ENCODE peak calls at places on chromosomes 6 and 20, in four cellular contexts. W is NCI-H1092, X is AG04450, J is globus pallidus. O is an unnamed sample.

GRCh38 chr6:89044988-89045387 is 35.6 kb upstream of the PNRC1 start:
- DNase-seq in J (peak), W (no peak), X (no peak), O (no peak)

GRCh38 chr6:167795874-167796667 is 30.6 kb upstream of the AFDN start:
- DNase-seq in X (no peak), J (peak), W (no peak), O (no peak)

GRCh38 chr6:85574932-85575598 is 18.6 kb downstream of the SNX14 start:
- DNase-seq in J (no peak), W (no peak), X (no peak), O (no peak)

GRCh38 chr6:135117413-135117968 is 62.9 kb upstream of the HBS1L start:
- DNase-seq in J (no peak), W (no peak), X (no peak), O (no peak)

GRCh38 chr6:129863664-129864063 is 2.5 kb upstream of the TMEM244 start:
- DNase-seq in W (no peak), J (no peak), X (peak), O (no peak)

GRCh38 chr6:884570-884969 is 191.6 kb upstream of the EXOC2 start:
- DNase-seq in X (no peak), J (no peak), W (no peak), O (no peak)

GRCh38 chr6:3230275-3231212 is 3.1 kb upstream of the TUBB2B start:
- DNase-seq in X (no peak), W (peak), J (peak), O (peak)

GRCh38 chr6:31585531-31585930 is 546 bp upstream of the LST1 start:
- DNase-seq in J (no peak), W (no peak), X (no peak), O (no peak)

GRCh38 chr6:147950623-147950987 is 392.0 kb upstream of the SASH1 start:
- DNase-seq in W (no peak), X (no peak), J (no peak), O (no peak)

GRCh38 chr6:114377881-114378280 is 35.1 kb upstream of the HS3ST5 start:
- DNase-seq in X (no peak), W (no peak), J (no peak), O (no peak)

GRCh38 chr6:44211284-44211683 is 5.4 kb upstream of the MYMX start:
- DNase-seq in J (no peak), X (no peak), W (no peak), O (no peak)

GRCh38 chr6:13462380-13463326 is 24.7 kb downstream of the GFOD1 start:
- DNase-seq in W (no peak), J (no peak), X (no peak), O (no peak)

GRCh38 chr6:74404366-74404765 is 708.4 kb downstream of the CD109 start:
- DNase-seq in X (no peak), W (no peak), J (no peak), O (no peak)

GRCh38 chr6:158847786-158848185 is 28.6 kb upstream of the EZR start:
- DNase-seq in J (no peak), W (no peak), X (no peak), O (no peak)

GRCh38 chr20:37980876-37981275 is 52.4 kb downstream of the TTI1 start:
- DNase-seq in W (no peak), X (no peak), J (no peak), O (no peak)